ENCODE peak calls at places on chromosomes 3 and 15, in nine cellular contexts. P, Z, I, E, V, N, S, D and X are unnamed samples.

GRCh38 chr3:194269610-194270145 is 81.5 kb downstream of the CPN2 start:
- DNase-seq in P (peak; percentile 89), V (no peak), I (peak; percentile 93), D (no peak), N (peak; percentile 89), E (peak; percentile 92), S (peak; percentile 94), Z (no peak), X (peak; percentile 33)

GRCh38 chr3:190865828-190866227 is 3.3 kb upstream of the GMNC start:
- DNase-seq in D (peak; percentile 11), I (no peak), N (no peak), E (no peak), Z (no peak), V (no peak), P (no peak), S (no peak), X (no peak)

GRCh38 chr3:173970206-173970605 is 572.7 kb downstream of the NLGN1 start:
- DNase-seq in Z (no peak), P (no peak), I (no peak), N (no peak), D (no peak), S (no peak), E (no peak), V (no peak), X (no peak)

GRCh38 chr15:25175033-25175788 is 220.4 kb downstream of the SNRPN start:
- DNase-seq in P (peak; percentile 4), V (no peak), N (peak; percentile 51), S (no peak), I (no peak), E (peak; percentile 57), D (no peak), Z (no peak), X (no peak)

GRCh38 chr3:138845771-138846173 is 11.0 kb upstream of the PIK3CB start:
- DNase-seq in D (no peak), V (no peak), P (no peak), I (no peak), S (no peak), N (no peak), E (no peak), Z (no peak), X (no peak)

GRCh38 chr3:194286747-194287146 is 64.4 kb downstream of the CPN2 start:
- DNase-seq in P (peak; percentile 7), I (no peak), D (no peak), Z (no peak), S (peak; percentile 33), N (peak; percentile 46), V (no peak), E (peak; percentile 51), X (no peak)

GRCh38 chr15:36501063-36501678 is 78.3 kb upstream of the CDIN1 start:
- DNase-seq in E (no peak), I (no peak), Z (peak; percentile 5), P (no peak), N (no peak), S (no peak), V (peak; percentile 83), D (peak; percentile 78), X (peak; percentile 46)

GRCh38 chr3:16873872-16874271 is 10.9 kb upstream of the PLCL2 start:
- DNase-seq in Z (no peak), N (no peak), E (no peak), V (no peak), I (no peak), D (no peak), P (no peak), S (no peak), X (no peak)

GRCh38 chr15:92883643-92884458 is 16.3 kb upstream of the CHD2 start:
- DNase-seq in V (no peak), D (peak; percentile 76), E (no peak), Z (peak; percentile 87), N (no peak), S (no peak), I (no peak), P (no peak), X (no peak)

GRCh38 chr3:161149529-161149928 is 44.4 kb upstream of the B3GALNT1 start:
- DNase-seq in I (no peak), D (no peak), N (no peak), P (no peak), Z (no peak), S (no peak), E (no peak), V (no peak), X (no peak)

GRCh38 chr3:151178208-151178845 is 24.7 kb downstream of the GPR171 start:
- DNase-seq in D (no peak), N (no peak), E (no peak), Z (no peak), V (no peak), P (no peak), S (no peak), I (no peak), X (no peak)

GRCh38 chr3:177618873-177619771 is 421.8 kb upstream of the TBL1XR1 start:
- DNase-seq in P (no peak), N (no peak), I (no peak), S (no peak), D (no peak), V (no peak), Z (no peak), E (no peak), X (peak; percentile 55)

GRCh38 chr15:45645026-45645980 is 10.5 kb downstream of the SQOR start:
- DNase-seq in N (no peak), P (no peak), D (peak; percentile 79), Z (no peak), V (no peak), I (no peak), S (no peak), E (no peak), X (no peak)

DNA sequence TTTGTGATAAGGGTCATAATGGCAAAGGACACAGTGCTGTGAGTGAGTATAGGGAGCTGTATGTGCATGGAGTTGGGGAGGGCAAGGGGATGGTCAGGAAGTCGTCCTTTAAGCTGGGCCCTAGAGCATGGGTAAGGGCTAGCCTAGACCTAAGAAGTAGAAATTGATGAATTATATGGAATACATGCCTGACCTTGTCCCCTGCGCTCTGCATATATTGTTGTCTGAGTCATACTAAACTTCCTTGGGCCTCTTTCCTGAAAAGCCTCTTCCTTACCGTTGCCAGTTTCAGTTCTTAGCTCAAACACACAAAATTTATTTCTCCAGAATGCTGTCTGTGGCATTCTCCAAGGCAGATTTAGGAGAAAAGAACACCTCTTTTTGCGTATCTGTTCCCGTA is 4.6 kb downstream of the SNRK start:
- DNase-seq in D (no peak), S (no peak), E (no peak), Z (no peak), N (no peak), V (no peak), I (no peak), P (no peak), X (no peak)
- H3K4me1 ChIP-seq in D (peaks cover 40% of the 10 kb centered on the region), S (peaks cover 23% of the 10 kb centered on the region), E (peaks cover 3% of the 10 kb centered on the region), Z (peaks cover 85% of the 10 kb centered on the region), N (peaks cover 62% of the 10 kb centered on the region), V (peaks cover 4% of the 10 kb centered on the region), I (peaks cover 70% of the 10 kb centered on the region), P (peaks cover 7% of the 10 kb centered on the region), X (no peaks in the 10 kb centered on the region)

DNA sequence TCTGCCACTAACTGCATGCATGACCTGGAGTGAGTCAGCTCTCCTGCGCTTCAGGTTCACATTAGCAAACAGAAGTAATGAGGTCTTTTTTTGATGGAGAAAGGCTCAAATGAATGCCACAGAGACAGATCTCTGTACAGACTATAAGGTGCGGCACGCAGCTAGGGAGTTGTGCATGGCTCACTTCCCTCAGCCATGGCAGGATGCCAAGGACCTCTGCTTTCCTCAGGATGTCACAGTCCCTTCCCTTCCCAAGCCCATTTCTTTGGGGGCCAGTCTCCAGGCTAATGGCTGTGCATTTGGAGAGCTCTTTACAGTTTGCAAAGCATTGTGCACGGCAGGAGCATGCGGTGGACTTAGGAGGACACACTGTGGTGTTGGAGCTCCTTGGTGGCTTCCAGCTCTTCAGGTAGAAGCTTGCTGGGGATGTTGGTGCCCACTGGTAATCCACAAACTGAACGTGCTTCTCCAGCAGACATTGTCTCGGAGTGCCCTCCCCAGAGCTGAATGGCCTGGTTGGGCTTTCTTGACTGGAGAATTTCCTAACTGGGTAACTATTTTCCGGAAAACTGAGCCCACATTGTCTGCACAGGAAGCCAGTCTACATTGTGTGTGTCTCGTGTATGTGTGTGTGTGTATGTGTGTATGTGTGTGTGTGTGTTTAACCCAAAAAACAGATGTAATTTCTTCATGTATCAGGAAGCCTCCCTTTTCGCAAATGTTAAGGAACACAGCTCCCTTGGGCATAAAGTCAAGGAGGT is 172.5 kb upstream of the TLE3 start:
- DNase-seq in I (peak; percentile 62), D (no peak), E (no peak), Z (no peak), S (no peak), N (no peak), P (no peak), V (no peak), X (no peak)
- H3K4me1 ChIP-seq in I (peaks cover 41% of the 10 kb centered on the region), D (peaks cover 46% of the 10 kb centered on the region), E (no peaks in the 10 kb centered on the region), Z (no peaks in the 10 kb centered on the region), S (peaks cover 43% of the 10 kb centered on the region), N (peaks cover 32% of the 10 kb centered on the region), P (peaks cover 17% of the 10 kb centered on the region), V (peaks cover 9% of the 10 kb centered on the region), X (no peaks in the 10 kb centered on the region)

DNA sequence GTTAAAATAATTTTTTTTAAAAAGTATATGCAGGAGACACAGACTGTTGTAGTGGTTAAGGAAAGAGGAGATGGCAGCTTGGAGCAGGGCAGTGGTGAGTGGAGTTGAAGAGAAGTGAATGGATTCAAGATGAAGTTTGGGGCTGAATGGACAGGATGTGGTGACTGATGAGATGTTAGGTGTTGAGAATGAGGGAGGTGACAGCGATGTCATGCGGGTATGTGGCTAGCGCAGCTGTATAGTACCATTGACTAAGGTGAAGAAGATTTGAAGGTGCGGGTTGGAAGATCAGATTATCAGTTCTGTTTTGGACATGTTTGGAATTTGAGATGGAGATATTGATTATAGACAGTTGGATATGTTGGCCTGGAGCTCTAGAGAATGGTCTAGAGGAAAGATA is 20.1 kb downstream of the FBXO22 start:
- DNase-seq in P (no peak), D (no peak), S (no peak), N (no peak), V (no peak), E (no peak), Z (no peak), I (no peak), X (no peak)
- H3K4me1 ChIP-seq in P (no peaks in the 10 kb centered on the region), D (peaks cover 20% of the 10 kb centered on the region), S (no peaks in the 10 kb centered on the region), N (no peaks in the 10 kb centered on the region), V (peaks cover 18% of the 10 kb centered on the region), E (no peaks in the 10 kb centered on the region), Z (no peaks in the 10 kb centered on the region), I (peaks cover 15% of the 10 kb centered on the region), X (no peaks in the 10 kb centered on the region)

DNA sequence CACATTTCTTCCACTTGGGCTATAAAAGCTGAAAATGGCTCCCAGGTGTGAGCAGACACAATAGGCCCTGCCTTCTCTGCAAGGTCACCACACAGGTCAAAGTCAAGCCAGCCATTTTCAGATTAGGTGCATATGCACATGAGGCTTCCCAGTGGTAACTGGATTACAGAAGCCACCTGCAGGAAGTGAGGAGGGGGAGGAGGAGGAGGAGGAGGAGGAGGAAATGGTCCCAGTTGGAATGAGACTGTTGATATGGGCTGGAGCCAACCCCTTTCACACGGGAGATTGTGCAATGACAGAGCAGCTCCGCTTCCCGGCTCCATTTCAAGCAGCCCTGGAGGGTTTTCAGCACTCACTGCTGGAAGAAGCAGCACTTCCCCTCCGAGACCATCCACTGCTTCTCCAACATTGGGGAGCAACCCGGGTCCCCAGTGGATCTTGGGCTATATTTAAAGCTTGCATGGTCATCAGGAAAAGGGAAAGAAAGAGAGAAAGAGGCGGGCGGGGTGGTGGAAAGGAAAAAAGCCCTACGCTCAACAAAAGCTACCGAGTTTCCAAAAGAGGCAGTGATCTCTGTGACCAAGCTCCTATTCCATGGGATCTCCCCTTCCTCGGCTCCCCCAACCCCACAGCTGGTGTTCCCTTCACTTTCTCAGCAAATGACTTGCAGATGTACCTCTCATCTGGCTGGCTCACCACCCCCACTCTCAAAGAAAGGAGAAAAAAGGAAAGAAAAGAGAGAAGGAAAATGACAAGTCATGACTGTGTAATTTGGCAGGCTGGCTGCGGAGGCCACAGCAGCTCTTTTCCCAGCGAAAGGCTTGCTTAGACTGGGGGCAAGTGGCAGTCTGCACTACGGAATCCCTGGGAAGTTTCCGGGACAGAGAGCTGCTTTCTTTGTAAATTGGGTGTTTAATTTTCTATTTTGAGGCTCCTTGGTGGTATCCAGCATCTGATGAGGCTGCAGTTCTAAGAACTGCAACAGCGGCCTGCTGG is 58.3 kb downstream of the LRIG1 start:
- DNase-seq in N (peak; percentile 76), S (peak; percentile 83), P (peak; percentile 83), Z (no peak), D (no peak), V (peak; percentile 70), I (peak; percentile 85), E (no peak), X (peak; percentile 82)
- H3K4me1 ChIP-seq in N (peaks cover 43% of the 10 kb centered on the region), S (peaks cover 30% of the 10 kb centered on the region), P (peaks cover 28% of the 10 kb centered on the region), Z (no peaks in the 10 kb centered on the region), D (peaks cover 3% of the 10 kb centered on the region), V (peaks cover 46% of the 10 kb centered on the region), I (peaks cover 68% of the 10 kb centered on the region), E (peaks cover 7% of the 10 kb centered on the region), X (peaks cover 43% of the 10 kb centered on the region)